ENCODE peak calls at places on chromosomes 4 and X, in nine cellular contexts. W is right lobe of liver, L is OCI-LY7, U is heart left ventricle, E is transverse colon, A is cardiac muscle cell, D is fibroblast of lung, K is SK-N-SH, M is left ventricle myocardium inferior. H is an unnamed sample.
A peak's percentile ranks its signal among the peaks of the same experiment; 100 is the strongest.

GRCh38 chr4:40702137-40702799 is 47.5 kb upstream of the NSUN7 start:
- DNase-seq in L (no peak), A (no peak), M (no peak), U (no peak), W (no peak), E (no peak), K (no peak), D (no peak), H (no peak)

GRCh38 chr4:175419120-175419774 is 392.8 kb downstream of the GPM6A start:
- DNase-seq in K (no peak), U (no peak), W (no peak), L (no peak), A (no peak), D (peak; percentile 98), M (no peak), E (no peak), H (no peak)

GRCh38 chrX:100424012-100424411 is 13.9 kb upstream of the PCDH19 start:
- DNase-seq in D (no peak), M (no peak), K (no peak), A (peak; percentile 54), U (no peak), W (no peak), L (no peak), E (no peak), H (peak; percentile 38)

GRCh38 chr4:95232358-95233156 is 316.2 kb downstream of the UNC5C start:
- DNase-seq in M (no peak), W (no peak), A (no peak), D (peak; percentile 6), L (no peak), E (no peak), U (no peak), K (no peak), H (no peak)

GRCh38 chr4:36310793-36311192 is 29.4 kb downstream of the DTHD1 start:
- DNase-seq in U (peak; percentile 40), A (no peak), K (no peak), W (peak; percentile 51), M (no peak), E (peak; percentile 23), L (no peak), D (no peak), H (no peak)

GRCh38 chr4:121199742-121200561 is 35.8 kb upstream of the TNIP3 start:
- DNase-seq in W (no peak), D (no peak), L (no peak), K (no peak), U (no peak), A (no peak), M (no peak), E (no peak), H (no peak)

GRCh38 chrX:150621652-150622051 is 53.2 kb downstream of the MTM1 start:
- DNase-seq in E (no peak), L (no peak), M (no peak), U (no peak), W (no peak), K (peak; percentile 4), D (no peak), A (no peak), H (no peak)

GRCh38 chr4:7823416-7823824 is 116.2 kb downstream of the AFAP1 start:
- DNase-seq in L (no peak), U (peak; percentile 87), K (peak; percentile 75), W (no peak), D (no peak), M (peak; percentile 80), A (no peak), E (peak; percentile 47), H (no peak)

GRCh38 chr4:26719954-26720552 is 136.2 kb downstream of the TBC1D19 start:
- DNase-seq in U (no peak), A (peak; percentile 13), D (peak; percentile 29), K (peak; percentile 12), W (no peak), M (no peak), E (no peak), L (peak; percentile 49), H (no peak)

GRCh38 chrX:132692526-132692925 is 203.7 kb upstream of the MBNL3 start:
- DNase-seq in M (no peak), D (no peak), U (no peak), K (no peak), L (no peak), E (no peak), A (no peak), W (no peak), H (no peak)

GRCh38 chrX:37786666-37787337 is 6.9 kb downstream of the CYBB start:
- DNase-seq in M (no peak), W (no peak), A (no peak), D (no peak), U (no peak), K (no peak), L (peak; percentile 74), E (no peak), H (no peak)

GRCh38 chr4:186698028-186698427 is 25.6 kb downstream of the FAT1 start:
- DNase-seq in M (no peak), L (no peak), W (no peak), K (no peak), U (no peak), E (no peak), D (no peak), A (no peak), H (no peak)
- H3K27ac ChIP-seq in M (peak overlapping the region; percentile 86), L (no peak overlapping the region), W (no peak overlapping the region), K (no peak overlapping the region), U (peak overlapping the region; percentile 12), E (no peak overlapping the region), D (no peak overlapping the region), A (no peak overlapping the region), H (no peak overlapping the region)

GRCh38 chrX:2907295-2907694 is 21.8 kb downstream of the ARSD start:
- DNase-seq in U (no peak), D (no peak), A (no peak), K (no peak), E (no peak), W (no peak), M (no peak), L (no peak), H (no peak)

GRCh38 chrX:2908125-2908685 is 20.9 kb downstream of the ARSD start:
- DNase-seq in A (no peak), D (no peak), L (no peak), K (no peak), U (no peak), E (no peak), M (no peak), W (no peak), H (no peak)

GRCh38 chrX:2917767-2918166 is 11.4 kb downstream of the ARSD start:
- DNase-seq in K (no peak), W (no peak), D (no peak), L (no peak), U (no peak), M (no peak), A (no peak), E (no peak), H (no peak)

GRCh38 chrX:2910109-2910508 is 19.0 kb downstream of the ARSD start:
- DNase-seq in M (no peak), W (no peak), E (no peak), K (no peak), A (no peak), U (no peak), D (no peak), L (no peak), H (no peak)

DNA sequence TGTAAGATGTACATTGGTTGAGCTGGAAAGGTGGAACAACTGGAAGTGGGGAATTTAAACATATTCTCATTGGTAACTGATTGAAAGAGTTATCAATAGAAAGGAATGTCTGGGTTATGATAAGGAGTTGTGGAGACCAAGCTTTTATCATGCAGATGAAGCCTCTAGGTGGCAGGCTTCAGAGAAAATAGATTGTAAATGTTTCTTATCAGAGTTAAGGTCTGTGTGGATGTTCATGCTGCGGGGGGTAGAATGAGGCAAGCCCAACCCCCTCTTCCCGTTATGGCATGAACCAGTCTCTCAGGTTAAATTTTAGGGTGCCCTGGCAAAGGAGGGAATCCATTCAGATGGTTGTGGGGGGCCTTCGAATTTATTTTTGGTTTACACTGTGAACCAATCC is 16.0 kb downstream of the ARSD start:
- DNase-seq in D (no peak), A (no peak), W (no peak), U (no peak), L (no peak), K (no peak), E (no peak), M (no peak), H (no peak)
- TF ChIP-seq CTCF in D (no peak), A (no peak), W (peak; percentile 41), U (no peak), L (peak; percentile 42), K (peak; percentile 41), E (no peak), M (no peak), H (peak; percentile 47)

GRCh38 chr4:65831828-65832227 is 161.5 kb upstream of the EPHA5 start:
- DNase-seq in A (no peak), U (no peak), D (no peak), W (no peak), L (no peak), K (no peak), E (no peak), M (no peak), H (no peak)
- H3K27ac ChIP-seq in A (no peak overlapping the region), U (no peak overlapping the region), D (no peak overlapping the region), W (no peak overlapping the region), L (no peak overlapping the region), K (no peak overlapping the region), E (no peak overlapping the region), M (no peak overlapping the region), H (no peak overlapping the region)

GRCh38 chr4:139686988-139687387 is 21.4 kb downstream of the MGST2 start:
- DNase-seq in U (no peak), E (no peak), L (no peak), M (no peak), K (no peak), A (no peak), D (no peak), W (no peak), H (no peak)

GRCh38 chr4:139696491-139696890 is 30.9 kb downstream of the MGST2 start:
- DNase-seq in D (no peak), M (no peak), U (no peak), W (no peak), A (no peak), E (no peak), K (no peak), L (no peak), H (no peak)

GRCh38 chr4:139694522-139694921 is 28.9 kb downstream of the MGST2 start:
- DNase-seq in M (no peak), W (no peak), D (no peak), E (no peak), A (no peak), L (no peak), U (no peak), K (no peak), H (no peak)

GRCh38 chr4:139689093-139689722 is 23.6 kb downstream of the MGST2 start:
- DNase-seq in M (no peak), K (no peak), A (no peak), L (no peak), E (no peak), W (peak; percentile 92), U (no peak), D (no peak), H (no peak)

DNA sequence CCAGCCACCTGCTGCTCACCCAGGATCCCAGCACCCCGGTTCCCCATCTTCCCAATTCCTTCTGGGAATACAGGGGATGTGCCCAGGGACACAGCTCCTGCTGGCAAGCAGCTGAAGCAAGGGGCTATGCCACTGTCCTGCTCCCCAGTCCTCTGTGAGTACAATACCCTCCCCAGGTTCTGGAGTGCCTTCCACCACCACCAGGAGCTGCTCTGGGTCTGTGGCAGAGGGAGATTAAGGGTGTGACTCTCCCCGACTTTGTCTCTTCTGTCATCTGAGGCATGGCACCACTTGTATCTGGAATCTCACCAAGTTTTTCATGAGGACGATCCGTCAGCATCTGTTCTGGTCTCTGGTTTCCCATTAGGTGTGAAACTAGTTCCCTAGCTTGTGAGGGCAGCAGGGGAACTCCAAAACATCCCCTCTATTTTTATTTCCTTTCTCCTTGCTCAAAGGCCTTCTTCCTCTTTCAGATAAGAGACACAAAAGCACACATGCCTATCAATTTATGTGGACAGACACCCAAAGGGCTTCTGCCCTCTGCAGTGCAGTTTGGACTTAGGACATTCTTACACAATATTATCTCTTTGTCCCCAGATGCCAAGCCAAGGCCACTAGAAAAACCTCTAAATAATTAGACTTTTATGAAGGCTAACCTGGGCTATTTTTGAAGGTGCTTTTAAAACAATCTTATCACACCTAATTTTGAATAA is 26.8 kb downstream of the MGST2 start:
- DNase-seq in L (no peak), W (peak; percentile 64), M (no peak), K (peak; percentile 59), D (no peak), U (peak; percentile 45), E (no peak), A (peak; percentile 51), H (peak; percentile 24)
- TF ChIP-seq CTCF in L (no peak), W (no peak), M (peak; percentile 57), K (no peak), D (no peak), U (no peak), E (no peak), A (peak; percentile 14), H (peak; percentile 39)

H was measured in neural progenitor cell.